ENCODE peak calls at places on chromosomes 3 and 15, in five cellular contexts. One of them, this sample, is unnamed. For H3K4me1 and H3K36me3, the result is how much of the 10 kb centered on the place peaks cover.

GRCh38 chr3:134325722-134326121 is 48.5 kb downstream of the AMOTL2 start:
- DNase-seq in heart right ventricle: no peak
- DNase-seq in ovary: no peak
- DNase-seq in mammary epithelial cell: no peak
- DNase-seq in aorta: no peak
- DNase-seq in this sample: no peak

GRCh38 chr3:169863458-169863899 is 6.3 kb downstream of the LRRC31 start:
- DNase-seq in mammary epithelial cell: peak
- DNase-seq in heart right ventricle: no peak
- DNase-seq in aorta: peak
- DNase-seq in ovary: peak
- DNase-seq in this sample: peak

GRCh38 chr3:186308549-186308948 is 53.5 kb downstream of the DGKG start:
- DNase-seq in aorta: no peak
- DNase-seq in heart right ventricle: no peak
- DNase-seq in mammary epithelial cell: no peak
- DNase-seq in ovary: no peak
- DNase-seq in this sample: no peak

GRCh38 chr3:33579181-33579510 is 138.9 kb downstream of the CLASP2 start:
- DNase-seq in heart right ventricle: no peak
- DNase-seq in ovary: no peak
- DNase-seq in mammary epithelial cell: no peak
- DNase-seq in aorta: no peak
- DNase-seq in this sample: no peak

GRCh38 chr3:14093831-14094230 is 30.8 kb downstream of the CHCHD4 start:
- DNase-seq in aorta: no peak
- DNase-seq in mammary epithelial cell: peak
- DNase-seq in ovary: no peak
- DNase-seq in heart right ventricle: no peak
- DNase-seq in this sample: no peak

GRCh38 chr3:65584913-65585312 is 453.8 kb downstream of the MAGI1 start:
- DNase-seq in ovary: no peak
- DNase-seq in mammary epithelial cell: no peak
- DNase-seq in heart right ventricle: no peak
- DNase-seq in aorta: no peak
- DNase-seq in this sample: no peak

GRCh38 chr3:152834354-152835310 is at the start of gene P2RY1:
- DNase-seq in mammary epithelial cell: peak
- DNase-seq in heart right ventricle: peak
- DNase-seq in aorta: peak
- DNase-seq in ovary: peak
- DNase-seq in this sample: peak

GRCh38 chr15:44633603-44634002 is 29.9 kb downstream of the SPG11 start:
- DNase-seq in aorta: no peak
- DNase-seq in ovary: no peak
- DNase-seq in heart right ventricle: no peak
- DNase-seq in mammary epithelial cell: peak
- DNase-seq in this sample: peak

GRCh38 chr15:61702224-61703120 is 357.8 kb downstream of the VPS13C start:
- DNase-seq in heart right ventricle: no peak
- DNase-seq in mammary epithelial cell: no peak
- DNase-seq in ovary: no peak
- DNase-seq in aorta: no peak
- DNase-seq in this sample: no peak

GRCh38 chr15:29131336-29132109 is 138.1 kb downstream of the NSMCE3 start:
- DNase-seq in ovary: no peak
- DNase-seq in mammary epithelial cell: no peak
- DNase-seq in heart right ventricle: no peak
- DNase-seq in aorta: no peak
- DNase-seq in this sample: no peak

GRCh38 chr3:27147215-27147614 is 222.0 kb downstream of the NEK10 start:
- DNase-seq in mammary epithelial cell: no peak
- DNase-seq in aorta: no peak
- DNase-seq in ovary: no peak
- DNase-seq in heart right ventricle: no peak
- DNase-seq in this sample: no peak

GRCh38 chr3:23859012-23859743 is 53.4 kb downstream of the UBE2E1 start:
- DNase-seq in ovary: no peak
- DNase-seq in aorta: no peak
- DNase-seq in mammary epithelial cell: peak
- DNase-seq in heart right ventricle: no peak
- DNase-seq in this sample: peak

GRCh38 chr3:23861689-23862088 is 55.1 kb downstream of the NKIRAS1 start:
- DNase-seq in mammary epithelial cell: no peak
- DNase-seq in ovary: no peak
- DNase-seq in heart right ventricle: no peak
- DNase-seq in aorta: no peak
- DNase-seq in this sample: no peak

GRCh38 chr3:23859839-23860382 is 54.2 kb downstream of the UBE2E1 start:
- DNase-seq in mammary epithelial cell: no peak
- DNase-seq in ovary: no peak
- DNase-seq in aorta: no peak
- DNase-seq in heart right ventricle: no peak
- DNase-seq in this sample: no peak

GRCh38 chr3:23856286-23856685 is 50.5 kb downstream of the UBE2E1 start:
- DNase-seq in ovary: no peak
- DNase-seq in mammary epithelial cell: no peak
- DNase-seq in aorta: no peak
- DNase-seq in heart right ventricle: no peak
- DNase-seq in this sample: no peak
- H3K4me1 ChIP-seq in ovary: under half
- H3K4me1 ChIP-seq in mammary epithelial cell: under half
- H3K4me1 ChIP-seq in aorta: under half
- H3K4me1 ChIP-seq in heart right ventricle: under half
- H3K4me1 ChIP-seq in this sample: under half

GRCh38 chr3:56620371-56620770 is 62.7 kb downstream of the TASOR start:
- DNase-seq in mammary epithelial cell: no peak
- DNase-seq in ovary: no peak
- DNase-seq in heart right ventricle: no peak
- DNase-seq in aorta: no peak
- DNase-seq in this sample: no peak
- H3K36me3 ChIP-seq in mammary epithelial cell: under half
- H3K36me3 ChIP-seq in ovary: under half
- H3K36me3 ChIP-seq in heart right ventricle: under half
- H3K36me3 ChIP-seq in aorta: under half
- H3K36me3 ChIP-seq in this sample: half or more

DNA sequence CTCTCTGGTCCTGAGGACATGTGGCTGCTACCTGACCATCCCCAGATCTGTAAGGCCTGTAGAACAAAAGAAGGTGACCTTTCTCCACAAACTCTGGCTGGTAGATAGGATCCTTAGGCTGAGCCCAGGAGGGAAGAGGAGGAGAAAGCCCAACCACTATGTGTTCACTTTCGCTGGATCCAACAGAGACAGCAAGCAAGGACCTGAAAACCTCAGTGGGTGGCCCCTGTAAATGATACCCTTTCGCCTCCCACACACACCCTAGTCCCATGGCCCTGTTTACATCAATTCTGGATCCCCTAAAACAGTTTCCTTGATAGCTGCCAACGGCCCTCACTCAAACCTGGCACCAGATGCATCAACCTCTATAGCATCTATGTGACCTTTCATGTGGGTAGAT is 22.4 kb downstream of the CCDC12 start:
- DNase-seq in ovary: no peak
- DNase-seq in mammary epithelial cell: no peak
- DNase-seq in heart right ventricle: no peak
- DNase-seq in aorta: no peak
- DNase-seq in this sample: no peak
- H3K27ac ChIP-seq in ovary: no peak
- H3K27ac ChIP-seq in mammary epithelial cell: no peak
- H3K27ac ChIP-seq in heart right ventricle: no peak
- H3K27ac ChIP-seq in aorta: no peak
- H3K27ac ChIP-seq in this sample: peak

DNA sequence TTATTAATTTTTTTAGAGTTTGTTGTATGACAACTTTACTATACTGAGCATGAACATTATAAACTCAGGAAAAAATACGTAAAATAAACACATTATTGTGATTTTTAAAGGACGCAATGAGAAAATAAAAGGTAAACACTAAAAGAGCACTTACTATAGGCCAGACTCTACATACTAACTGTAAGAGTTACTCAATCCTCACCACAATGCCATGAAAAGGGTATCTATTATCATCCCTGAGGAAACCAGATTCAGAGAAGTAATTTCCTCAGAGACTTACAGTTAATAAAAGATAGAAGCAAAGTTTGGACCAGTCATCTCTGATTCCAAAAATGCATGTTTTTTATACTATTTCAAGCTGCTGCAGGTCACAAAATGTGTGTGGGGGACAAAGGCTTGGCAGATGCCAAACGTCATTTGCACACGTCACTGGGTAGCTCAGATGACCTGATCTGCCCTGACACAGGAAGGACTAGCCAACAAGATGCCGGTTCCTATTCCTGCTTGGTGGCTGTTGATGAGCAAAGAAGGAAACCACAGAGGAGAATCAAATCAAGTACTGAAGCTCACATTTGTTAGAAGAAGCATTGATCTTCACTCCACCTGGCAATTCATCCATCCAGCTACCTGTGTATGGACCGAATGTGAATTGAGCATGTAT is 42.3 kb downstream of the KLHL6 start:
- DNase-seq in mammary epithelial cell: no peak
- DNase-seq in ovary: no peak
- DNase-seq in heart right ventricle: no peak
- DNase-seq in aorta: peak
- DNase-seq in this sample: no peak
- H3K4me1 ChIP-seq in mammary epithelial cell: under half
- H3K4me1 ChIP-seq in ovary: under half
- H3K4me1 ChIP-seq in heart right ventricle: under half
- H3K4me1 ChIP-seq in aorta: under half
- H3K4me1 ChIP-seq in this sample: under half

GRCh38 chr3:149516920-149517319 is 42.4 kb downstream of the TM4SF4 start:
- DNase-seq in heart right ventricle: no peak
- DNase-seq in aorta: no peak
- DNase-seq in ovary: no peak
- DNase-seq in mammary epithelial cell: no peak
- DNase-seq in this sample: no peak

GRCh38 chr3:149515242-149515641 is 40.7 kb downstream of the TM4SF4 start:
- DNase-seq in mammary epithelial cell: no peak
- DNase-seq in aorta: no peak
- DNase-seq in heart right ventricle: no peak
- DNase-seq in ovary: no peak
- DNase-seq in this sample: no peak

GRCh38 chr3:149514471-149514870 is 40.0 kb downstream of the TM4SF4 start:
- DNase-seq in mammary epithelial cell: no peak
- DNase-seq in heart right ventricle: no peak
- DNase-seq in aorta: no peak
- DNase-seq in ovary: no peak
- DNase-seq in this sample: no peak

GRCh38 chr3:149523899-149524298 is 49.4 kb downstream of the TM4SF4 start:
- DNase-seq in aorta: no peak
- DNase-seq in ovary: no peak
- DNase-seq in mammary epithelial cell: no peak
- DNase-seq in heart right ventricle: no peak
- DNase-seq in this sample: no peak

DNA sequence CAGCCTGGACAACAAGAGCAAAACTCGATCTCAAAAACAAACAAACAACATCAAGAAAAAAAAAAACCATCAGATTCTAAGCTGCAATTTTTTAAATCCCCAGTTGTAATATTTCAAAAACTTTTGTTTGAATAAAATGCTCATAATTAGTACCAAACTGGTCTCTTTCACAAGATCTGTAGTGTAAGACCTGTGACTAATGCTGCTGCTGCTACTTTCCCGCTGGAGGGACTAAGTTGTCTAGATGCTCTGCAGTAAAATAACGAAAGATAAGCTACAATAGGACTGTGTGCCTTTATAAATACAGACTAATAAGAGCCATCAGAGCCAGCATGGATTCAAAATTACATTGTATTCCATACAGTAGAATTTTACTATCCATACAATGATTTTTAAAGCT is 45.4 kb downstream of the TM4SF4 start:
- DNase-seq in heart right ventricle: no peak
- DNase-seq in ovary: no peak
- DNase-seq in aorta: no peak
- DNase-seq in mammary epithelial cell: no peak
- DNase-seq in this sample: no peak
- H3K36me3 ChIP-seq in heart right ventricle: under half
- H3K36me3 ChIP-seq in ovary: under half
- H3K36me3 ChIP-seq in aorta: under half
- H3K36me3 ChIP-seq in mammary epithelial cell: under half
- H3K36me3 ChIP-seq in this sample: under half

GRCh38 chr15:81858586-81858985 is 187.2 kb downstream of the MEX3B start:
- DNase-seq in aorta: no peak
- DNase-seq in mammary epithelial cell: no peak
- DNase-seq in ovary: no peak
- DNase-seq in heart right ventricle: no peak
- DNase-seq in this sample: no peak
- H3K27ac ChIP-seq in aorta: no peak
- H3K27ac ChIP-seq in mammary epithelial cell: no peak
- H3K27ac ChIP-seq in ovary: no peak
- H3K27ac ChIP-seq in heart right ventricle: no peak
- H3K27ac ChIP-seq in this sample: no peak

GRCh38 chr3:196645091-196645490 is 5.6 kb downstream of the NRROS start:
- DNase-seq in heart right ventricle: no peak
- DNase-seq in ovary: no peak
- DNase-seq in mammary epithelial cell: no peak
- DNase-seq in aorta: no peak
- DNase-seq in this sample: no peak
- H3K4me1 ChIP-seq in heart right ventricle: under half
- H3K4me1 ChIP-seq in ovary: under half
- H3K4me1 ChIP-seq in mammary epithelial cell: under half
- H3K4me1 ChIP-seq in aorta: under half
- H3K4me1 ChIP-seq in this sample: under half

This sample was measured in cardiac muscle cell.